ENCODE peak calls at places on chromosomes 12 and 14, in four cellular contexts. I is T-helper 9 cell, A is NCI-H2029 treated with DMSO at 0.1 percent for 48 hours, O is COR-L47. Y is an unnamed sample.

GRCh38 chr12:54352891-54353874 is 11.1 kb downstream of the GPR84 start:
- DNase-seq in A (peak; percentile 58), I (no peak), O (peak; percentile 81), Y (no peak)

GRCh38 chr12:56299308-56299852 is 750 bp downstream of the CS start:
- DNase-seq in A (no peak), I (no peak), O (no peak), Y (no peak)

GRCh38 chr14:81205639-81206038 is 15.1 kb downstream of the GTF2A1 start:
- DNase-seq in A (no peak), I (no peak), O (no peak), Y (no peak)

GRCh38 chr12:2324375-2324774 is 271.6 kb downstream of the CACNA1C start:
- DNase-seq in I (no peak), A (peak; percentile 92), O (peak; percentile 90), Y (no peak)

GRCh38 chr14:79608426-79608825 is 602.9 kb downstream of the DIO2 start:
- DNase-seq in A (no peak), O (no peak), I (no peak), Y (no peak)

GRCh38 chr14:31990959-31991541 is 86.1 kb upstream of the ARHGAP5 start:
- DNase-seq in A (no peak), O (no peak), I (no peak), Y (no peak)

GRCh38 chr14:82604819-82605218 is 1071.2 kb upstream of the SEL1L start:
- DNase-seq in O (no peak), I (no peak), A (no peak), Y (no peak)

GRCh38 chr12:76866726-76867125 is 12.1 kb downstream of the CSRP2 start:
- DNase-seq in O (no peak), I (no peak), A (no peak), Y (no peak)

GRCh38 chr12:100827901-100828520 is 33.4 kb downstream of the ANO4 start:
- DNase-seq in O (peak; percentile 59), A (peak; percentile 38), I (no peak), Y (no peak)

GRCh38 chr14:74198441-74199234 is 40.6 kb upstream of the VSX2 start:
- DNase-seq in I (no peak), A (no peak), O (no peak), Y (no peak)

GRCh38 chr14:51616724-51617409 is 34.8 kb upstream of the FRMD6 start:
- DNase-seq in A (no peak), I (no peak), O (no peak), Y (no peak)

GRCh38 chr12:6323340-6323994 is 13.0 kb downstream of the PLEKHG6 start:
- DNase-seq in O (peak; percentile 16), A (no peak), I (no peak), Y (peak; percentile 47)

GRCh38 chr12:91307957-91308705 is 125.5 kb upstream of the DCN start:
- DNase-seq in A (no peak), I (no peak), O (no peak), Y (no peak)

GRCh38 chr12:84507914-84508313 is 404.7 kb downstream of the SLC6A15 start:
- DNase-seq in I (no peak), O (no peak), A (peak; percentile 16), Y (no peak)

GRCh38 chr14:77979666-77980351 is 179.9 kb downstream of the ADCK1 start:
- DNase-seq in I (no peak), A (no peak), O (no peak), Y (no peak)

GRCh38 chr12:6489449-6489848 is 3.6 kb downstream of the MRPL51 start:
- DNase-seq in A (no peak), O (no peak), I (no peak), Y (no peak)

GRCh38 chr12:114668151-114668891 is 15.7 kb downstream of the TBX3 start:
- DNase-seq in A (peak; percentile 75), O (no peak), I (no peak), Y (no peak)

GRCh38 chr12:2999265-2999841 is 40.2 kb downstream of the TEAD4 start:
- DNase-seq in I (no peak), O (no peak), A (no peak), Y (no peak)